ENCODE peak calls at places on chromosomes 1 and 21, in six cellular contexts. N is choroid plexus epithelial cell, V is AG09309, J is fibroblast of lung, Y is A549, X is epithelial cell of esophagus. U is an unnamed sample.

GRCh38 chr1:170776777-170777176 is 112.8 kb downstream of the PRRX1 start:
- DNase-seq in N (no peak), V (no peak), J (no peak), Y (no peak), X (no peak), U (no peak)

GRCh38 chr1:76433528-76433927 is 359.0 kb downstream of the ST6GALNAC3 start:
- DNase-seq in N (peak; percentile 81), V (peak; percentile 7), J (peak; percentile 42), Y (no peak), X (peak; percentile 6), U (no peak)

GRCh38 chr1:211320980-211321379 is 5.7 kb upstream of the TRAF5 start:
- DNase-seq in N (no peak), V (no peak), J (no peak), Y (no peak), X (peak; percentile 84), U (no peak)

GRCh38 chr1:205791568-205792180 is 16.4 kb upstream of the RAB29 start:
- DNase-seq in N (peak; percentile 75), V (no peak), J (peak; percentile 48), Y (peak; percentile 83), X (peak; percentile 67), U (peak; percentile 67)

GRCh38 chr1:66350001-66350547 is 183.9 kb upstream of the SGIP1 start:
- DNase-seq in N (no peak), V (no peak), J (no peak), Y (no peak), X (no peak), U (peak; percentile 81)

GRCh38 chr1:26848947-26849774 is 13.8 kb upstream of the SFN start:
- DNase-seq in N (peak; percentile 41), V (peak; percentile 69), J (peak; percentile 77), Y (peak; percentile 84), X (peak; percentile 100), U (no peak)

GRCh38 chr1:234090212-234091064 is 186.0 kb downstream of the SLC35F3 start:
- DNase-seq in N (no peak), V (no peak), J (no peak), Y (no peak), X (no peak), U (no peak)

GRCh38 chr1:214525535-214526019 is 25.8 kb downstream of the PTPN14 start:
- DNase-seq in N (peak; percentile 57), V (no peak), J (peak; percentile 41), Y (no peak), X (peak; percentile 78), U (peak; percentile 19)

GRCh38 chr1:199218065-199218464 is 579.2 kb downstream of the PTPRC start:
- DNase-seq in N (no peak), V (no peak), J (no peak), Y (no peak), X (no peak), U (peak; percentile 3)

GRCh38 chr1:181604482-181604881 is 121.2 kb downstream of the CACNA1E start:
- DNase-seq in N (no peak), V (no peak), J (no peak), Y (no peak), X (no peak), U (no peak)

GRCh38 chr1:1255078-1255477 is 8.6 kb upstream of the C1QTNF12 start:
- DNase-seq in N (no peak), V (no peak), J (no peak), Y (no peak), X (no peak), U (no peak)

GRCh38 chr1:155324717-155325595 is 4.3 kb downstream of the RUSC1 start:
- DNase-seq in N (peak; percentile 49), V (no peak), J (no peak), Y (peak; percentile 88), X (peak; percentile 61), U (no peak)

GRCh38 chr1:159430985-159431384 is 1.0 kb upstream of the OR10J4 start:
- DNase-seq in N (no peak), V (no peak), J (no peak), Y (no peak), X (no peak), U (no peak)

GRCh38 chr1:10687142-10687715 is 109.2 kb downstream of the CASZ1 start:
- DNase-seq in N (no peak), V (no peak), J (no peak), Y (no peak), X (no peak), U (no peak)

GRCh38 chr1:182584746-182585145 is 4.3 kb downstream of the RNASEL start:
- DNase-seq in N (no peak), V (no peak), J (no peak), Y (no peak), X (no peak), U (no peak)

GRCh38 chr1:99707535-99708142 is 58.8 kb downstream of the FRRS1 start:
- DNase-seq in N (peak; percentile 80), V (peak; percentile 20), J (peak; percentile 75), Y (peak; percentile 21), X (peak; percentile 69), U (peak; percentile 67)

GRCh38 chr1:31579374-31579773 is 3.1 kb downstream of the TINAGL1 start:
- DNase-seq in N (peak; percentile 50), V (no peak), J (peak; percentile 47), Y (no peak), X (no peak), U (no peak)

GRCh38 chr21:37117204-37117603 is 44.1 kb downstream of the TTC3 start:
- DNase-seq in N (no peak), V (no peak), J (no peak), Y (no peak), X (peak; percentile 9), U (no peak)

GRCh38 chr1:175206687-175207086 is 14.1 kb upstream of the KIAA0040 start:
- DNase-seq in N (no peak), V (no peak), J (no peak), Y (no peak), X (peak; percentile 89), U (no peak)

GRCh38 chr1:35345439-35345981 is 77.0 kb downstream of the ZMYM4 start:
- DNase-seq in N (peak; percentile 51), V (no peak), J (peak; percentile 74), Y (no peak), X (peak; percentile 54), U (no peak)

GRCh38 chr1:94819945-94820746 is at the start of gene SLC44A3:
- DNase-seq in N (peak; percentile 58), V (no peak), J (peak; percentile 37), Y (peak; percentile 35), X (peak; percentile 54), U (peak; percentile 4)

GRCh38 chr1:53560572-53561487 is 101.6 kb downstream of the DMRTB1 start:
- DNase-seq in N (no peak), V (peak; percentile 34), J (peak; percentile 60), Y (no peak), X (no peak), U (no peak)

GRCh38 chr1:33996281-33996680 is 132.4 kb downstream of the HMGB4 start:
- DNase-seq in N (no peak), V (no peak), J (no peak), Y (no peak), X (no peak), U (no peak)

GRCh38 chr1:92117526-92117925 is 37.4 kb downstream of the BTBD8 start:
- DNase-seq in N (no peak), V (no peak), J (no peak), Y (no peak), X (no peak), U (no peak)

GRCh38 chr1:240602189-240602588 is 9.8 kb downstream of the GREM2 start:
- DNase-seq in N (no peak), V (no peak), J (peak; percentile 43), Y (no peak), X (no peak), U (no peak)
- TF ChIP-seq CTCF in N (peak; percentile 22), V (peak; percentile 23), J (peak; percentile 17), Y (peak; percentile 47), X (no peak), U (no peak)

GRCh38 chr1:218317061-218317460 is 28.1 kb upstream of the TGFB2 start:
- DNase-seq in N (no peak), V (no peak), J (no peak), Y (no peak), X (peak; percentile 6), U (no peak)

GRCh38 chr1:218315638-218316037 is 29.5 kb upstream of the TGFB2 start:
- DNase-seq in N (no peak), V (no peak), J (no peak), Y (no peak), X (no peak), U (no peak)

DNA sequence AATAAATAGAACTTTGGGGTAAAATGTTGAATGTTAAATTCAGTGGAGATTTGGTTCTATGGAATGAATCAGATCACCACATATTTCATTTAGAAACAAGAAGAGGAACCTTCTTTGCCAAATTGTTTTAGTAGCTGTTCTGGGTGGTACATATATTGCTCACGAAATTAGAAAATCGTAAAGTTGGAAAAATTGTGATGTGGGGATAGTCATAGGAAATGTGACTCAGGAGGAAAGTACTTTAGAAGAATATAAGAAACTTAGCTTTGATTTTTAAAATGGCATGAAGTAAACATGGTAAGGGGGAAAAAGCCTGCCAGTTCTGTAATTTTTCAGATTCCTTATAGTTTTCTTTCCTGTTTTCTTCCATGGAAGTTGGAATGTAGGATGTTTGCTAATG is 27.4 kb downstream of the RRP15 start:
- DNase-seq in N (no peak), V (no peak), J (no peak), Y (no peak), X (no peak), U (no peak)
- H3K4me3 ChIP-seq in N (no peak overlapping the region), V (no peak overlapping the region), J (no peak overlapping the region), Y (no peak overlapping the region), X (no peak overlapping the region), U (no peak overlapping the region)

DNA sequence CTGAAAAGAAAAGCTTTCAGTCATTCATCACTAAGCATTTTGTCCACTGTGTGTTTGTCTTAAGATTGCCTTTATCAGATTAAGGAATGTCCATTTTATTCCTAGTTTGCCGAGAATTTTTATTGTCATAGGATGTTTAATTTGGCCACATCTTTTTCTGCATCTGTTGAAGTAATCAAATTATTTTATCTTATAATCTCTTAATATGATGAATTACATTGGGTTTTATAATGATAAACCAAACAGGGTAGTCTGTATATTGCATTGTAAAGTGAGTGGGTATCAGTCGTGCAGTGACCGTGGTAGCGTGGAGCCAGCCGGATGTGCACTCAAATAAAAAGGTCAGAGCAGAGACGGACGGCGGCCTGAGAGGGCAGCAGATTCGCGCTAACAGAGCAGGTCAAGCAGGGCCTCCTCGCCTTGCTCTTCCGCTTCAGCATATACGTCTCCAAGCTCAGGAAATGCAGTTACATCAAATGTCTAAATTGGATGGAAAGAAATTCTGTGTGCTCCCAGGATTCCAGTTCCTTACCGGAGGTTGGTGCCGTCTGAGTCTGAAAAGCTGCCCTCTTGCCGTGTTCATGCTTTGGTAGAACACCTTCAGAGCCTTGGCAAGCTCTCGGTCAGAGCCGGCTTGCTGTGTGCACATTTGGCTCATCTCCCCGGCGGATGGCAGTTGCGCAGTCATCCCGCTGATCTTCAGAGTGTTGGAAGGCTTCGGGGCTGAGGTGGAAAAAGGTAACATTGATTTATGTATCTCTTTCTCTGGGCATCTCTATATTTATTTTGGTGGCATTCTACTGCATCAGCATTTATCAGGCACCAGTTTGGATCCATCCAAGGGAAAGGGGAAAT is 51.5 kb downstream of the SCCPDH start:
- DNase-seq in N (no peak), V (no peak), J (no peak), Y (no peak), X (no peak), U (no peak)
- TF ChIP-seq CTCF in N (no peak), V (no peak), J (no peak), Y (no peak), X (no peak), U (no peak)

DNA sequence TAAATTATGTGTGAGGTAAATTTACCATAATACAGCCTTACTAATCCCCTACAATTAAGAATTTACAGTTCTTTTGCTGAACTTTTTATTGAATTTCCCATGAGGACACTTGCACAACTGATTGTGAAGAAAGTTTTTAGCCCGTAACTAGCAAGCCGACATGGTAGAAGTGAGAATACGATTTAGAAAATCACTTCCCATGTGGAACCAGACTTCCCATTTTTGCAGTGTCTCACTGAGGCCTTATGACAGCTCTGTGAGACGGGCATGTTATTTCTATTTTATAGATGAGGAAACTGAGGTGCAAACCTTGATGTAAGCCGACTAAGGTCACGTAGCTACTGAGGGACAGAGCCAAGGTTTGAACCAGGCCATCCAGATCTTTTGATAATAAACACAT is 32.5 kb upstream of the LMO4 start:
- DNase-seq in N (no peak), V (no peak), J (no peak), Y (no peak), X (no peak), U (no peak)
- H3K4me3 ChIP-seq in N (no peak overlapping the region), V (no peak overlapping the region), J (no peak overlapping the region), Y (no peak overlapping the region), X (no peak overlapping the region), U (no peak overlapping the region)

U was measured in GM12865.